ENCODE peak calls at places on chromosomes 7 and 10, in five cellular contexts. One of them, this sample, is unnamed. For H3K4me1, the result is how much of the 10 kb centered on the place peaks cover.

GRCh38 chr7:141648276-141649114 is 53.5 kb downstream of the DENND11 start:
- DNase-seq in cardiac muscle cell: no peak
- DNase-seq in naive thymus-derived CD4-positive, alpha-beta T cell: no peak
- DNase-seq in transverse colon: no peak
- DNase-seq in CD8-positive, alpha-beta memory T cell: no peak
- DNase-seq in this sample: no peak

GRCh38 chr10:119667562-119668328 is 16.6 kb downstream of the BAG3 start:
- DNase-seq in CD8-positive, alpha-beta memory T cell: no peak
- DNase-seq in transverse colon: peak
- DNase-seq in naive thymus-derived CD4-positive, alpha-beta T cell: no peak
- DNase-seq in cardiac muscle cell: peak
- DNase-seq in this sample: no peak

GRCh38 chr7:120583835-120584586 is 273.9 kb downstream of the TSPAN12 start:
- DNase-seq in transverse colon: no peak
- DNase-seq in naive thymus-derived CD4-positive, alpha-beta T cell: no peak
- DNase-seq in cardiac muscle cell: peak
- DNase-seq in CD8-positive, alpha-beta memory T cell: no peak
- DNase-seq in this sample: no peak

GRCh38 chr7:155466142-155466813 is 8.3 kb downstream of the EN2 start:
- DNase-seq in CD8-positive, alpha-beta memory T cell: no peak
- DNase-seq in naive thymus-derived CD4-positive, alpha-beta T cell: no peak
- DNase-seq in transverse colon: no peak
- DNase-seq in cardiac muscle cell: no peak
- DNase-seq in this sample: no peak

GRCh38 chr10:102673961-102674511 is 29.8 kb downstream of the TRIM8 start:
- DNase-seq in CD8-positive, alpha-beta memory T cell: peak
- DNase-seq in transverse colon: peak
- DNase-seq in naive thymus-derived CD4-positive, alpha-beta T cell: peak
- DNase-seq in cardiac muscle cell: peak
- DNase-seq in this sample: peak

GRCh38 chr7:154287370-154287769 is 235.2 kb downstream of the DPP6 start:
- DNase-seq in transverse colon: no peak
- DNase-seq in CD8-positive, alpha-beta memory T cell: no peak
- DNase-seq in cardiac muscle cell: no peak
- DNase-seq in naive thymus-derived CD4-positive, alpha-beta T cell: no peak
- DNase-seq in this sample: no peak

GRCh38 chr7:129298268-129298893 is 73.6 kb downstream of the AHCYL2 start:
- DNase-seq in transverse colon: peak
- DNase-seq in cardiac muscle cell: peak
- DNase-seq in CD8-positive, alpha-beta memory T cell: peak
- DNase-seq in naive thymus-derived CD4-positive, alpha-beta T cell: no peak
- DNase-seq in this sample: peak

GRCh38 chr7:129886184-129886817 is 66.5 kb downstream of the UBE2H start:
- DNase-seq in transverse colon: no peak
- DNase-seq in cardiac muscle cell: no peak
- DNase-seq in CD8-positive, alpha-beta memory T cell: no peak
- DNase-seq in naive thymus-derived CD4-positive, alpha-beta T cell: no peak
- DNase-seq in this sample: no peak

GRCh38 chr7:85324145-85324799 is 137.4 kb upstream of the SEMA3D start:
- DNase-seq in CD8-positive, alpha-beta memory T cell: no peak
- DNase-seq in cardiac muscle cell: no peak
- DNase-seq in naive thymus-derived CD4-positive, alpha-beta T cell: no peak
- DNase-seq in transverse colon: no peak
- DNase-seq in this sample: no peak

GRCh38 chr10:72049969-72050781 is 38.2 kb downstream of the SPOCK2 start:
- DNase-seq in cardiac muscle cell: no peak
- DNase-seq in transverse colon: no peak
- DNase-seq in naive thymus-derived CD4-positive, alpha-beta T cell: no peak
- DNase-seq in CD8-positive, alpha-beta memory T cell: no peak
- DNase-seq in this sample: no peak

GRCh38 chr10:72355214-72355555 is 466 bp upstream of the DNAJB12 start:
- DNase-seq in cardiac muscle cell: no peak
- DNase-seq in CD8-positive, alpha-beta memory T cell: no peak
- DNase-seq in naive thymus-derived CD4-positive, alpha-beta T cell: no peak
- DNase-seq in transverse colon: no peak
- DNase-seq in this sample: no peak

GRCh38 chr7:4820968-4821471 is 40.8 kb downstream of the PAPOLB start:
- DNase-seq in CD8-positive, alpha-beta memory T cell: no peak
- DNase-seq in transverse colon: no peak
- DNase-seq in naive thymus-derived CD4-positive, alpha-beta T cell: no peak
- DNase-seq in cardiac muscle cell: no peak
- DNase-seq in this sample: no peak

GRCh38 chr7:119377861-119378260 is 895.1 kb upstream of the KCND2 start:
- DNase-seq in transverse colon: no peak
- DNase-seq in cardiac muscle cell: no peak
- DNase-seq in CD8-positive, alpha-beta memory T cell: no peak
- DNase-seq in naive thymus-derived CD4-positive, alpha-beta T cell: no peak
- DNase-seq in this sample: no peak

GRCh38 chr10:58019863-58020537 is 247.7 kb downstream of the IPMK start:
- DNase-seq in cardiac muscle cell: no peak
- DNase-seq in CD8-positive, alpha-beta memory T cell: no peak
- DNase-seq in naive thymus-derived CD4-positive, alpha-beta T cell: no peak
- DNase-seq in transverse colon: no peak
- DNase-seq in this sample: no peak

GRCh38 chr7:156474241-156474743 is 166.3 kb upstream of the RNF32 start:
- DNase-seq in CD8-positive, alpha-beta memory T cell: no peak
- DNase-seq in transverse colon: no peak
- DNase-seq in cardiac muscle cell: no peak
- DNase-seq in naive thymus-derived CD4-positive, alpha-beta T cell: no peak
- DNase-seq in this sample: no peak

DNA sequence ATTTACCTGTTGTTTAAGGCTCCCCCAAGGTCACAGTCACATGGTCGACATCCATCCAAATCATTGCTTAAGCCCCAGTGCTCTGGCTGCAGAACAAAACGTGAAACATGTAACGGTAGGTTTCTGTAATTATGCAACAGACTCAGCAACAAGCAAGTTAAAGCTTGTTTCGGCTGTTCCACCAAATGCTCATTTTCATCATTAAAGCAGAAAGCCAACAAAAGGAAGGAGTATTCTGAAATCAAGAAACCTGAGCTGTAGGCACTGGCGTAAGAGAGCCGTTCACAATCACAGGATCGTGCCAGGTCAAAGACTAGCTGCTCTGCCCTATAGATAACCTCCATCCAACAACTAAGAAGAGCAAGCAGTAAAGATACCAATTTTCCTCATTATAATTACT is 30.0 kb downstream of the LAMB1 start:
- DNase-seq in transverse colon: no peak
- DNase-seq in naive thymus-derived CD4-positive, alpha-beta T cell: no peak
- DNase-seq in cardiac muscle cell: peak
- DNase-seq in CD8-positive, alpha-beta memory T cell: no peak
- DNase-seq in this sample: no peak
- H3K27ac ChIP-seq in transverse colon: peak
- H3K27ac ChIP-seq in naive thymus-derived CD4-positive, alpha-beta T cell: no peak
- H3K27ac ChIP-seq in cardiac muscle cell: no peak
- H3K27ac ChIP-seq in CD8-positive, alpha-beta memory T cell: no peak
- H3K27ac ChIP-seq in this sample: no peak

GRCh38 chr10:45428611-45429510 is 54.8 kb downstream of the ALOX5 start:
- DNase-seq in naive thymus-derived CD4-positive, alpha-beta T cell: no peak
- DNase-seq in cardiac muscle cell: no peak
- DNase-seq in CD8-positive, alpha-beta memory T cell: no peak
- DNase-seq in transverse colon: no peak
- DNase-seq in this sample: no peak

GRCh38 chr10:45429790-45430189 is 55.8 kb downstream of the ALOX5 start:
- DNase-seq in transverse colon: no peak
- DNase-seq in cardiac muscle cell: no peak
- DNase-seq in naive thymus-derived CD4-positive, alpha-beta T cell: no peak
- DNase-seq in CD8-positive, alpha-beta memory T cell: no peak
- DNase-seq in this sample: no peak

GRCh38 chr10:45427305-45427955 is 53.4 kb downstream of the ALOX5 start:
- DNase-seq in CD8-positive, alpha-beta memory T cell: no peak
- DNase-seq in transverse colon: no peak
- DNase-seq in naive thymus-derived CD4-positive, alpha-beta T cell: no peak
- DNase-seq in cardiac muscle cell: no peak
- DNase-seq in this sample: no peak

GRCh38 chr10:45425628-45426563 is 51.9 kb downstream of the ALOX5 start:
- DNase-seq in naive thymus-derived CD4-positive, alpha-beta T cell: no peak
- DNase-seq in transverse colon: no peak
- DNase-seq in CD8-positive, alpha-beta memory T cell: no peak
- DNase-seq in cardiac muscle cell: no peak
- DNase-seq in this sample: no peak

DNA sequence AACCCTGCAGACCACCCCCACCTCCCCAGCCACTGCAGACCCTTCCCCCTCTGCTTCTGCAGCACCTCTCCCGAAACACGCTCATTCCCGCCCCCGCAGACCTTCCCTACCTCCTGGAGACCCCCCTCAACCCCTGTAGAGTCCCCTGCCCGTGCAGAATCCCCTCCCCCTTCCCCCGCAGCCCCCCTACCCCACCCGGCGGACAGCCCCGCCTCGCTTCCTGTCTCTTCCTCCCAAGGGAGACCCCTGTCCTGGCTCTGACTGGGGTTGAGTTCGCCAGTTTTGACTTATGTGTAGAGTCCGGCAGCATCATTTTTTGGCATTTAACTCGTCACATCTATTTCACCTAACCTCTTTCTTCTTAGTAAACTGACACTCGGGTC is 53.9 kb downstream of the ALOX5 start:
- DNase-seq in CD8-positive, alpha-beta memory T cell: no peak
- DNase-seq in cardiac muscle cell: no peak
- DNase-seq in naive thymus-derived CD4-positive, alpha-beta T cell: no peak
- DNase-seq in transverse colon: no peak
- DNase-seq in this sample: no peak
- H3K4me1 ChIP-seq in CD8-positive, alpha-beta memory T cell: under half
- H3K4me1 ChIP-seq in cardiac muscle cell: under half
- H3K4me1 ChIP-seq in naive thymus-derived CD4-positive, alpha-beta T cell: under half
- H3K4me1 ChIP-seq in transverse colon: under half
- H3K4me1 ChIP-seq in this sample: under half

DNA sequence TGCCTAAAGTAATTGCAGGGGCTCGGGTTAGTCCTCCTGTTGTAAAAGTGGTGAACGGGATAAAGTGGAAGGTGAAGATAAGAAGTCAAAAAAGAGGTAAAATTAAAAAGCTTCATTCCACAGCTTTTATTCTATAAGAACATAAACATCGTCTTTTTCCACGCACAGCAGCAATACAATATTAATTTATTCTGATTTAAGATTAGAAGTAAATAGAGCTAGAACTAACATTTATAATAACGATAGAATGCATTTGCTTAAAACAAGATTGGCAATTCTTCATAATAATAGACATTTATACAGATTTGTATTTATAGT is 3.7 kb downstream of the HOXA10 start:
- DNase-seq in transverse colon: no peak
- DNase-seq in CD8-positive, alpha-beta memory T cell: no peak
- DNase-seq in naive thymus-derived CD4-positive, alpha-beta T cell: no peak
- DNase-seq in cardiac muscle cell: no peak
- DNase-seq in this sample: no peak
- H3K4me3 ChIP-seq in transverse colon: peak
- H3K4me3 ChIP-seq in CD8-positive, alpha-beta memory T cell: no peak
- H3K4me3 ChIP-seq in naive thymus-derived CD4-positive, alpha-beta T cell: no peak
- H3K4me3 ChIP-seq in cardiac muscle cell: no peak
- H3K4me3 ChIP-seq in this sample: no peak

GRCh38 chr7:75740846-75741497 is 2.2 kb upstream of the HIP1 start:
- DNase-seq in CD8-positive, alpha-beta memory T cell: no peak
- DNase-seq in cardiac muscle cell: peak
- DNase-seq in naive thymus-derived CD4-positive, alpha-beta T cell: no peak
- DNase-seq in transverse colon: peak
- DNase-seq in this sample: no peak

GRCh38 chr7:75738604-75738974 is at the start of gene HIP1:
- DNase-seq in CD8-positive, alpha-beta memory T cell: no peak
- DNase-seq in naive thymus-derived CD4-positive, alpha-beta T cell: no peak
- DNase-seq in transverse colon: no peak
- DNase-seq in cardiac muscle cell: no peak
- DNase-seq in this sample: no peak

GRCh38 chr7:75738975-75739795 is 444 bp upstream of the HIP1 start:
- DNase-seq in CD8-positive, alpha-beta memory T cell: peak
- DNase-seq in naive thymus-derived CD4-positive, alpha-beta T cell: peak
- DNase-seq in transverse colon: peak
- DNase-seq in cardiac muscle cell: peak
- DNase-seq in this sample: peak

GRCh38 chr7:75737856-75738603 is 711 bp downstream of the HIP1 start:
- DNase-seq in cardiac muscle cell: peak
- DNase-seq in CD8-positive, alpha-beta memory T cell: peak
- DNase-seq in naive thymus-derived CD4-positive, alpha-beta T cell: no peak
- DNase-seq in transverse colon: peak
- DNase-seq in this sample: no peak

GRCh38 chr7:75739796-75740672 is 1.3 kb upstream of the HIP1 start:
- DNase-seq in cardiac muscle cell: peak
- DNase-seq in transverse colon: no peak
- DNase-seq in CD8-positive, alpha-beta memory T cell: no peak
- DNase-seq in naive thymus-derived CD4-positive, alpha-beta T cell: no peak
- DNase-seq in this sample: peak
- H3K27ac ChIP-seq in cardiac muscle cell: peak
- H3K27ac ChIP-seq in transverse colon: peak
- H3K27ac ChIP-seq in CD8-positive, alpha-beta memory T cell: peak
- H3K27ac ChIP-seq in naive thymus-derived CD4-positive, alpha-beta T cell: peak
- H3K27ac ChIP-seq in this sample: peak